ENCODE peak calls at places on chromosomes 4 and X, in ten cellular contexts. B is stomach, F is A549, P is Peyer's patch, R is uterus, Y is K562, N is body of pancreas, X is gastrocnemius medialis, G is suprapubic skin, I is IMR-90. U is an unnamed sample.

GRCh38 chrX:1265061-1265460 is 3.6 kb upstream of the CSF2RA start:
- DNase-seq in F (no peak), X (no peak), N (no peak), Y (no peak), I (no peak), P (no peak), B (no peak), G (no peak), R (no peak), U (no peak)

GRCh38 chr4:1494416-1495315 is 88.4 kb upstream of the NKX1-1 start:
- DNase-seq in P (peak; percentile 39), I (no peak), N (peak; percentile 11), B (no peak), Y (no peak), G (peak; percentile 50), F (no peak), R (no peak), X (no peak), U (no peak)

GRCh38 chr4:123390846-123391456 is 5.6 kb upstream of the SPRY1 start:
- DNase-seq in B (no peak), G (no peak), Y (peak; percentile 24), R (no peak), N (no peak), I (peak; percentile 32), P (no peak), F (peak; percentile 5), X (no peak), U (no peak)

GRCh38 chr4:139144911-139145551 is 32.0 kb downstream of the ELF2 start:
- DNase-seq in G (no peak), I (no peak), Y (no peak), R (no peak), P (no peak), N (peak; percentile 40), F (no peak), B (peak; percentile 59), X (no peak), U (no peak)

GRCh38 chrX:8341814-8342590 is 122.6 kb upstream of the VCX3B start:
- DNase-seq in R (no peak), Y (no peak), B (no peak), X (no peak), G (no peak), N (no peak), I (no peak), P (no peak), F (no peak), U (no peak)

GRCh38 chr4:52925531-52925968 is 63.4 kb downstream of the RASL11B start:
- DNase-seq in B (no peak), G (no peak), P (no peak), X (no peak), F (no peak), I (no peak), N (no peak), R (no peak), Y (no peak), U (no peak)

GRCh38 chr4:148044889-148045352 is 313.0 kb downstream of the ARHGAP10 start:
- DNase-seq in N (no peak), B (no peak), X (no peak), F (peak; percentile 9), R (no peak), I (no peak), G (no peak), P (no peak), Y (no peak), U (no peak)

GRCh38 chr4:77911842-77912450 is 49.3 kb downstream of the MRPL1 start:
- DNase-seq in B (no peak), F (no peak), R (no peak), P (no peak), Y (no peak), G (no peak), X (no peak), N (no peak), I (peak; percentile 37), U (no peak)

GRCh38 chr4:89158884-89159503 is 47.7 kb downstream of the TIGD2 start:
- DNase-seq in X (no peak), Y (peak; percentile 25), G (no peak), N (no peak), P (no peak), R (no peak), F (peak; percentile 64), B (no peak), I (peak; percentile 43), U (no peak)

GRCh38 chr4:15420642-15421041 is 7.2 kb upstream of the C1QTNF7 start:
- DNase-seq in F (no peak), B (no peak), I (peak; percentile 85), G (no peak), R (no peak), X (no peak), N (no peak), Y (no peak), P (no peak), U (no peak)

GRCh38 chrX:68098431-68098830 is 334.9 kb downstream of the OPHN1 start:
- DNase-seq in B (no peak), X (no peak), F (no peak), I (no peak), G (no peak), R (no peak), Y (no peak), P (no peak), N (no peak), U (no peak)

GRCh38 chr4:82865592-82865991 is 25.4 kb downstream of the SEC31A start:
- DNase-seq in Y (no peak), X (no peak), G (no peak), P (no peak), N (no peak), I (peak; percentile 95), R (no peak), B (no peak), F (peak; percentile 49), U (no peak)

GRCh38 chrX:23372220-23372902 is 37.7 kb downstream of the PTCHD1 start:
- DNase-seq in P (no peak), G (no peak), F (no peak), B (no peak), N (peak; percentile 37), X (no peak), Y (no peak), I (no peak), R (no peak), U (no peak)

GRCh38 chr4:158817562-158818370 is 48.9 kb downstream of the FNIP2 start:
- DNase-seq in P (no peak), G (no peak), N (no peak), R (no peak), Y (no peak), X (no peak), F (no peak), B (no peak), I (no peak), U (no peak)

GRCh38 chr4:158814207-158814606 is 45.4 kb downstream of the FNIP2 start:
- DNase-seq in I (no peak), G (no peak), P (no peak), X (no peak), Y (no peak), N (no peak), R (no peak), B (no peak), F (no peak), U (no peak)

GRCh38 chr4:158814636-158815035 is 45.8 kb downstream of the FNIP2 start:
- DNase-seq in R (no peak), Y (no peak), P (no peak), G (no peak), N (no peak), F (no peak), B (no peak), I (peak; percentile 67), X (no peak), U (no peak)

GRCh38 chr4:158818595-158818994 is 49.8 kb downstream of the FNIP2 start:
- DNase-seq in Y (no peak), B (no peak), R (no peak), I (no peak), G (no peak), F (no peak), X (no peak), P (no peak), N (no peak), U (no peak)

GRCh38 chr4:158816953-158817352 is 48.1 kb downstream of the FNIP2 start:
- DNase-seq in N (no peak), F (no peak), B (no peak), P (no peak), I (no peak), Y (no peak), X (no peak), G (no peak), R (no peak), U (no peak)
- H3K27ac ChIP-seq in N (no peak overlapping the region), F (no peak overlapping the region), B (no peak overlapping the region), P (no peak overlapping the region), I (no peak overlapping the region), Y (no peak overlapping the region), X (no peak overlapping the region), G (no peak overlapping the region), R (no peak overlapping the region), U (no peak overlapping the region)

GRCh38 chrX:118975831-118976598 is 1.6 kb downstream of the LONRF3 start:
- DNase-seq in Y (peak; percentile 62), R (peak; percentile 84), G (peak; percentile 87), N (peak; percentile 85), B (peak; percentile 66), I (peak; percentile 3), F (peak; percentile 71), P (peak; percentile 72), X (peak; percentile 82), U (no peak)
- TF ChIP-seq POLR2A in Y (peak; percentile 58), R (no peak), G (no peak), N (peak; percentile 59), B (no peak), I (no peak), F (no peak), P (no peak), X (peak; percentile 81), U (no peak)

GRCh38 chr4:384311-385010 is 46.8 kb downstream of the ZNF141 start:
- DNase-seq in P (no peak), F (no peak), G (no peak), X (no peak), I (no peak), Y (no peak), N (no peak), R (no peak), B (no peak), U (no peak)

GRCh38 chr4:385934-386707 is 48.5 kb downstream of the ZNF141 start:
- DNase-seq in N (no peak), Y (no peak), R (no peak), I (no peak), X (no peak), G (no peak), P (no peak), F (no peak), B (no peak), U (no peak)

DNA sequence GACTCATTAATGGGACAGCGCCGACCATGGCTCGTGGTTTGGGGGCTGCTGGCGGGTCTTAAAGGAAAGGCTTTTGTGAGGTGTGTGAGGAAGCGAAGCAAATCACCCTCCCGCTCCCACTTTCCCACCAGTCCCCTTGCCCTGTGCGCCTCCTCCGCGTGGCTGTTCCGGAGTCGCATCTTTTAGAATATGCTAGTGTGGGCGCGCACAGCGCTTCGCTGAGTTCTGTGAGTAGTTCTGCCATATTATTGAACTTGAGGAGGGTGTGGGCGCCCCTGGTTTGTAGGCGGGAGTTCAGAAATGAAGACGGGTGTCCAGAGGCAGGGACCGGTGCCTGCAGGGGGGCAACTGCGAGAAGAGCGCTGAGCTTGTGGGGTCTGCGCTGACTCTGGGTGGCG is 49.1 kb downstream of the ZNF141 start:
- DNase-seq in N (no peak), B (no peak), X (no peak), R (no peak), F (no peak), G (no peak), Y (no peak), I (no peak), P (no peak), U (no peak)
- H3K9me3 ChIP-seq in N (peaks cover 68% of the 10 kb centered on the region), B (peaks cover 100% of the 10 kb centered on the region), X (peaks cover 10% of the 10 kb centered on the region), R (peaks cover 51% of the 10 kb centered on the region), F (peaks cover 10% of the 10 kb centered on the region), G (peaks cover 75% of the 10 kb centered on the region), Y (peaks cover 2% of the 10 kb centered on the region), I (peaks cover 59% of the 10 kb centered on the region), P (peaks cover 65% of the 10 kb centered on the region), U (peaks cover 97% of the 10 kb centered on the region)

GRCh38 chrX:19698125-19698524 is 182.8 kb upstream of the MAP3K15 start:
- DNase-seq in P (no peak), B (no peak), X (no peak), N (no peak), Y (no peak), R (no peak), G (no peak), F (peak; percentile 22), I (peak; percentile 50), U (no peak)
- H3K27ac ChIP-seq in P (no peak overlapping the region), B (no peak overlapping the region), X (no peak overlapping the region), N (no peak overlapping the region), Y (no peak overlapping the region), R (no peak overlapping the region), G (no peak overlapping the region), F (peak overlapping the region; percentile 75), I (no peak overlapping the region), U (no peak overlapping the region)

U was measured in esophagus squamous epithelium.